ENCODE peak calls at places on chromosome 3, in four cellular contexts. O is K562, M is H1, Z is HCT116. Q is an unnamed sample.

GRCh38 chr3:128335621-128336296 is 130.9 kb downstream of the DNAJB8 start:
- DNase-seq in O (no peak), M (no peak), Z (no peak), Q (no peak)

GRCh38 chr3:25973111-25973510 is 183.2 kb downstream of the OXSM start:
- DNase-seq in O (no peak), M (no peak), Z (no peak), Q (no peak)

GRCh38 chr3:36756272-36756671 is 8.1 kb downstream of the DCLK3 start:
- DNase-seq in O (no peak), M (no peak), Z (no peak), Q (no peak)

GRCh38 chr3:50503504-50503903 is at the start of gene CACNA2D2:
- DNase-seq in O (peak), M (no peak), Z (peak), Q (no peak)

GRCh38 chr3:98986073-98986472 is 84.6 kb upstream of the DCBLD2 start:
- DNase-seq in O (no peak), M (peak), Z (peak), Q (no peak)

GRCh38 chr3:177820683-177821316 is 623.5 kb upstream of the TBL1XR1 start:
- DNase-seq in O (no peak), M (no peak), Z (no peak), Q (peak)

GRCh38 chr3:118932822-118933558 is 101.7 kb downstream of the IGSF11 start:
- DNase-seq in O (no peak), M (no peak), Z (no peak), Q (no peak)

GRCh38 chr3:105170423-105170822 is 196.3 kb upstream of the ALCAM start:
- DNase-seq in O (no peak), M (no peak), Z (no peak), Q (no peak)

GRCh38 chr3:124092811-124093210 is 100.9 kb upstream of the ROPN1 start:
- DNase-seq in O (no peak), M (no peak), Z (no peak), Q (no peak)

GRCh38 chr3:193590088-193590856 is 2.7 kb upstream of the OPA1 start:
- DNase-seq in O (peak), M (no peak), Z (peak), Q (no peak)

GRCh38 chr3:29644261-29644660 is 363.4 kb downstream of the RBMS3 start:
- DNase-seq in O (no peak), M (no peak), Z (no peak), Q (no peak)

GRCh38 chr3:66464512-66464894 is 36.3 kb downstream of the LRIG1 start:
- DNase-seq in O (no peak), M (no peak), Z (no peak), Q (no peak)

GRCh38 chr3:106957021-106957420 is 420.2 kb upstream of the CCDC54 start:
- DNase-seq in O (no peak), M (no peak), Z (no peak), Q (no peak)

GRCh38 chr3:144770813-144771400 is 799.3 kb downstream of the DIPK2A start:
- DNase-seq in O (peak), M (no peak), Z (peak), Q (no peak)

GRCh38 chr3:149658444-149659172 is 783 bp upstream of the WWTR1 start:
- DNase-seq in O (no peak), M (no peak), Z (peak), Q (no peak)

GRCh38 chr3:123971416-123971815 is 10.4 kb upstream of the CCDC14 start:
- DNase-seq in O (no peak), M (no peak), Z (no peak), Q (no peak)

GRCh38 chr3:172519241-172519640 is 4.0 kb downstream of the TNFSF10 start:
- DNase-seq in O (no peak), M (no peak), Z (no peak), Q (no peak)

GRCh38 chr3:82100378-82100777 is 338.9 kb upstream of the GBE1 start:
- DNase-seq in O (no peak), M (no peak), Z (no peak), Q (no peak)

GRCh38 chr3:195906865-195907729 is 1.3 kb downstream of the TNK2 start:
- DNase-seq in O (no peak), M (no peak), Z (no peak), Q (peak)

GRCh38 chr3:105538483-105538882 is 171.8 kb downstream of the ALCAM start:
- DNase-seq in O (no peak), M (no peak), Z (no peak), Q (no peak)

GRCh38 chr3:58183891-58184290 is 26.9 kb downstream of the DNASE1L3 start:
- DNase-seq in O (no peak), M (no peak), Z (no peak), Q (no peak)

GRCh38 chr3:134852893-134853351 is 57.9 kb downstream of the EPHB1 start:
- DNase-seq in O (no peak), M (no peak), Z (no peak), Q (peak)
- TF ChIP-seq EGR1 in O (no peak), M (no peak), Z (no peak), Q (no peak)

GRCh38 chr3:63048927-63049326 is 173.7 kb upstream of the CADPS start:
- DNase-seq in O (no peak), M (no peak), Z (no peak), Q (no peak)
- TF ChIP-seq EGR1 in O (no peak), M (no peak), Z (no peak), Q (no peak)

GRCh38 chr3:141998674-141999290 is 122.3 kb downstream of the ATP1B3 start:
- DNase-seq in O (no peak), M (no peak), Z (no peak), Q (no peak)

GRCh38 chr3:142003291-142003690 is 126.8 kb downstream of the ATP1B3 start:
- DNase-seq in O (no peak), M (no peak), Z (no peak), Q (no peak)

GRCh38 chr3:141996437-141996836 is 120.0 kb downstream of the ATP1B3 start:
- DNase-seq in O (no peak), M (no peak), Z (no peak), Q (no peak)

GRCh38 chr3:142004025-142004424 is 127.6 kb downstream of the ATP1B3 start:
- DNase-seq in O (no peak), M (no peak), Z (no peak), Q (no peak)

DNA sequence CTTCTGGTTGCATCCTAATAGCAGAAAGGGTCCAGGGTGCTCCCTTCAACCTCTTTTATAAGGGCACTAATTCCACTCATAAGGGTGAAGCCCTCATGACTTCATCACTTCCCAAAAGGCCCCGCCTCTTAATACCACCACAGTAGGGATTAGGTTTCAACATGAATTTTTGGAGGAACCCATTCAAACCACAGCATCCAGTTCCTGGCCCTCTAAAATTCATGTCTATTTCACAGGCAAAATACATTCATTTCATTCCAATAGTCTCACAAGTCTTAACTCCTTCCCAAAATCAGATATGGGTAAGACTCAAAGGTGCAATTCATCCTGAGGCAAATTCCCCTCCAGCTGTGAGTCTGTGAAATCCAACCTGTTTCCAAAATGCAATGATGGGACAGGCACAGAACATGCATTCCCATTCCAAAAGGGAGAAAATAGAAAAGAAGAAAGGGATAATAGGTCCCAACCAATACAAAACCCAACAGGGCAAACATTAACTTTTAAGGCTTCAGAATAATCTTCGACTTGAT is 124.0 kb downstream of the ATP1B3 start:
- DNase-seq in O (no peak), M (no peak), Z (no peak), Q (no peak)
- TF ChIP-seq EGR1 in O (no peak), M (no peak), Z (no peak), Q (no peak)

GRCh38 chr3:151584603-151585002 is 123.7 kb upstream of the IGSF10 start:
- DNase-seq in O (peak), M (no peak), Z (no peak), Q (peak)
- TF ChIP-seq EGR1 in O (no peak), M (no peak), Z (no peak), Q (no peak)

DNA sequence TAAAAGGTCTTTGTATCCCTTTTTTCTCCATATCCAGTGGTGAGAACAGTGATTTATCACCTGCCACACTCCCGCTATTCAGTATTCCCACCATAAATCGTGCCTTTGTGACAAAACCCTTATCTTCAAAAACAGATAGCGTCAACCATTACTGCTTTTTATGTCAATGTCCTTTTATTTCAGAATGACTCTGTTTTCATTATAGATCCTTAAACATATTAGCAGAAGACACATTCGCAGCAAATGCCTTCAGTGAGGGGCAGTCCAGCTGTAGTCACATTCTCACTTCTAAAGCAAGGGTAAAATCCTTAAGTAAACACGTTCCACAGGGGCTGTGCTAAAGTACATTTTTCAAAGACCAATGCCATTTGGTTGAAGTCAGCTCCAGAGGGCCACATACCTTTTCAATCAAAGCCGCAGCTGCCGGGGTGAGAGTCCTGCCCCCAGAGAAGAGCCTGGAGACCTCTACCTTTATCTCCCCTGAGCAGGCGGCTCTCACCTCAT is 53.5 kb downstream of the PDZRN3 start:
- DNase-seq in O (peak), M (no peak), Z (no peak), Q (no peak)
- TF ChIP-seq EGR1 in O (no peak), M (no peak), Z (no peak), Q (no peak)

GRCh38 chr3:59606638-59607262 is 556.9 kb upstream of the CFAP20DC start:
- DNase-seq in O (no peak), M (no peak), Z (no peak), Q (no peak)
- TF ChIP-seq EGR1 in O (no peak), M (no peak), Z (no peak), Q (no peak)

DNA sequence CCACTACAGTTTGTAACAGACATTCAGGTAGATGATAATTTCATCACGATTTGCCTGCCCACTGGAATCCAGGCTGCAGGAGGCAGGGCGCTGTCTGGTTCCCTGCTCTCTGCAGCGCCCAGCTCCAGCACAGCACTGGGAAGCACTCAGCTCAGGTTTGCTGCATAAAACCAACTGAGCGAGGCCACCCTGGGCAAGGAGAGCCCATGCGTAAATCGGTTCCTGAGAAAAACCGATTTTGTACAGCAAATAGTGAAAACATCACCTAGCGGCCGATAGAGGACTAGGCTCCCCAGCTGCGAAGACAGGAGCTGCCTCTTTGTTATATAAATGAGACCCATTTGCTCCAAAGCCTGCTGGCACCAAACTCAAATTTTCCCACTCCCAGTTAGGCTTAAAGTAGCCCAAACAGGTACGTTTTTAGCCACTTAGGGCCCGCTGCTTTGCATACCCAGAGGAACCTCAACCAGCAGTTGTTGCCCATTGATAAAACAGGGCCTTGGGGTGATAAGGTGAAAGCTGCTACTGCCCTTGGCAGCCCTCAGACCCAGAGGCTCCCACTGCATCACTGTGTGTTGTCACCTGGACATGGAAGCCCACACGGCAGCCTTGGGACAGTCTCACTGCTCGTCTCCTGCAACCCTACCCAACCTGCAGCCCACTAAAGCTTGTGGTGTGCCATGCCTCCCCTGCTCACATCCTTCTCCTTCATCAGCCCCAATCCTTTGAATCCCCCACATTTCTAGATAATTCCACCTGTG is 47.5 kb downstream of the ALDH1L1 start:
- DNase-seq in O (peak), M (peak), Z (no peak), Q (no peak)
- TF ChIP-seq EGR1 in O (no peak), M (no peak), Z (no peak), Q (no peak)

GRCh38 chr3:155889212-155889611 is 18.8 kb downstream of the GMPS start:
- DNase-seq in O (no peak), M (no peak), Z (no peak), Q (no peak)

GRCh38 chr3:155891341-155891740 is 20.9 kb downstream of the GMPS start:
- DNase-seq in O (no peak), M (no peak), Z (no peak), Q (no peak)

GRCh38 chr3:155889952-155890351 is 19.5 kb downstream of the GMPS start:
- DNase-seq in O (no peak), M (no peak), Z (no peak), Q (no peak)

GRCh38 chr3:155886915-155887314 is 16.5 kb downstream of the GMPS start:
- DNase-seq in O (no peak), M (no peak), Z (no peak), Q (no peak)

GRCh38 chr3:155890671-155891190 is 20.3 kb downstream of the GMPS start:
- DNase-seq in O (peak), M (no peak), Z (no peak), Q (no peak)
- TF ChIP-seq EGR1 in O (no peak), M (no peak), Z (no peak), Q (no peak)

DNA sequence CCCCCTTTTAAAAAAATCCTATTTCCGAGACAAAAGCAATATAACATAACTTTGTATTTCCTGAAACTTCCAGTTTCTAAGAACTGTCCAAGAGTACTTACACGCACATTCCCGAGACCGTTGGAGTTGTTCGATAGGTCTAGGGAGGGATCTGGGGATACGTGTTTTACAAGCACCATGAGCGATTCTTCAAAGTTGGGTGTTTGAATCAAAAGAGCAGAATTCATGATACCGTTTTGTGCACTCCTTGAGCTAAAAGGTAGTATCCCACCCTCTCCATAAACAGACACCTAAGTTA is 704 bp upstream of the EDEM1 start:
- DNase-seq in O (peak), M (no peak), Z (no peak), Q (no peak)
- TF ChIP-seq EGR1 in O (no peak), M (no peak), Z (no peak), Q (no peak)

DNA sequence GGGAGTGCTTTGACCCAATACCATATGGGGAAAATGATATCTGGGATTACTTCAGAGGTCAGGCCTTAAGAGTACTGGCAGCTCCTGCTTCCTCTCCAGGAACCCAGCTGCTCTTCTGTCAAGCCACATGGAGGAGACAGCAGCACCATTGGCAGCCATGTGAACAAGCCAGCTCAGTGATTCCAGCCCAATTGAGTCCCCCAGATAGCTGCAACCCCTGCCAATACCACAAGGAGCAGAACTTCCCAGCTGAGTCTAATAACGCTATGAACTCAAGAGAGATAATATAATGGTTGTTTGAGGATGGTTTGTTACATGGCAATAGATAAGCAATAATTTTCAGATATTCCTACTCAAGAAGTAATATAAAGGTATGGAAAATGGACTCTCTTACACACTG is 126.8 kb upstream of the CPNE4 start:
- DNase-seq in O (peak), M (peak), Z (no peak), Q (no peak)
- TF ChIP-seq EGR1 in O (no peak), M (no peak), Z (no peak), Q (no peak)

Q was measured in GM12878.